ENCODE peak calls at places on chromosome X, in seven cellular contexts. One of them, this sample, is unnamed.

GRCh38 chrX:10496345-10496965 is 123.9 kb downstream of the MID1 start:
- DNase-seq in CD8-positive, alpha-beta T cell: no peak
- DNase-seq in natural killer cell treated with Interleukin-12 subunit alpha and Interleukin-12 subunit beta and Interleukin-15 and Interleukin-18, amount 100 ng/mL, for 72 hours: no peak
- DNase-seq in NCI-H2107: no peak
- DNase-seq in upper lobe of left lung: no peak
- DNase-seq in HCEC 1CT: peak; percentile 38
- DNase-seq in NCI-H226: peak; percentile 63
- DNase-seq in this sample: no peak

GRCh38 chrX:32749075-32749474 is 462.3 kb downstream of the DMD start:
- DNase-seq in NCI-H226: peak; percentile 24
- DNase-seq in upper lobe of left lung: no peak
- DNase-seq in NCI-H2107: no peak
- DNase-seq in natural killer cell treated with Interleukin-12 subunit alpha and Interleukin-12 subunit beta and Interleukin-15 and Interleukin-18, amount 100 ng/mL, for 72 hours: no peak
- DNase-seq in HCEC 1CT: no peak
- DNase-seq in CD8-positive, alpha-beta T cell: no peak
- DNase-seq in this sample: no peak

GRCh38 chrX:2926664-2927275 is 2.4 kb downstream of the ARSD start:
- DNase-seq in natural killer cell treated with Interleukin-12 subunit alpha and Interleukin-12 subunit beta and Interleukin-15 and Interleukin-18, amount 100 ng/mL, for 72 hours: no peak
- DNase-seq in HCEC 1CT: no peak
- DNase-seq in NCI-H2107: no peak
- DNase-seq in CD8-positive, alpha-beta T cell: no peak
- DNase-seq in upper lobe of left lung: peak; percentile 32
- DNase-seq in NCI-H226: no peak
- DNase-seq in this sample: no peak

GRCh38 chrX:13498220-13498619 is 71.2 kb upstream of the EGFL6 start:
- DNase-seq in natural killer cell treated with Interleukin-12 subunit alpha and Interleukin-12 subunit beta and Interleukin-15 and Interleukin-18, amount 100 ng/mL, for 72 hours: no peak
- DNase-seq in upper lobe of left lung: no peak
- DNase-seq in NCI-H2107: no peak
- DNase-seq in HCEC 1CT: no peak
- DNase-seq in CD8-positive, alpha-beta T cell: no peak
- DNase-seq in NCI-H226: no peak
- DNase-seq in this sample: no peak

GRCh38 chrX:148567229-148567628 is 66.8 kb downstream of the AFF2 start:
- DNase-seq in NCI-H226: no peak
- DNase-seq in HCEC 1CT: no peak
- DNase-seq in natural killer cell treated with Interleukin-12 subunit alpha and Interleukin-12 subunit beta and Interleukin-15 and Interleukin-18, amount 100 ng/mL, for 72 hours: no peak
- DNase-seq in CD8-positive, alpha-beta T cell: no peak
- DNase-seq in NCI-H2107: no peak
- DNase-seq in upper lobe of left lung: no peak
- DNase-seq in this sample: no peak

GRCh38 chrX:123731258-123731986 is 1.4 kb downstream of the THOC2 start:
- DNase-seq in CD8-positive, alpha-beta T cell: no peak
- DNase-seq in natural killer cell treated with Interleukin-12 subunit alpha and Interleukin-12 subunit beta and Interleukin-15 and Interleukin-18, amount 100 ng/mL, for 72 hours: no peak
- DNase-seq in upper lobe of left lung: no peak
- DNase-seq in NCI-H226: no peak
- DNase-seq in NCI-H2107: no peak
- DNase-seq in HCEC 1CT: peak; percentile 10
- DNase-seq in this sample: no peak

GRCh38 chrX:134526399-134526798 is 66.4 kb downstream of the HPRT1 start:
- DNase-seq in HCEC 1CT: peak; percentile 39
- DNase-seq in NCI-H226: peak; percentile 37
- DNase-seq in natural killer cell treated with Interleukin-12 subunit alpha and Interleukin-12 subunit beta and Interleukin-15 and Interleukin-18, amount 100 ng/mL, for 72 hours: no peak
- DNase-seq in CD8-positive, alpha-beta T cell: no peak
- DNase-seq in NCI-H2107: no peak
- DNase-seq in upper lobe of left lung: no peak
- DNase-seq in this sample: no peak

GRCh38 chrX:153670748-153671588 is 2.6 kb downstream of the PNCK start:
- DNase-seq in NCI-H2107: no peak
- DNase-seq in NCI-H226: no peak
- DNase-seq in HCEC 1CT: no peak
- DNase-seq in CD8-positive, alpha-beta T cell: no peak
- DNase-seq in natural killer cell treated with Interleukin-12 subunit alpha and Interleukin-12 subunit beta and Interleukin-15 and Interleukin-18, amount 100 ng/mL, for 72 hours: peak; percentile 48
- DNase-seq in upper lobe of left lung: no peak
- DNase-seq in this sample: no peak

GRCh38 chrX:70754169-70754843 is 154.2 kb downstream of the TEX11 start:
- DNase-seq in natural killer cell treated with Interleukin-12 subunit alpha and Interleukin-12 subunit beta and Interleukin-15 and Interleukin-18, amount 100 ng/mL, for 72 hours: no peak
- DNase-seq in CD8-positive, alpha-beta T cell: no peak
- DNase-seq in upper lobe of left lung: no peak
- DNase-seq in HCEC 1CT: no peak
- DNase-seq in NCI-H2107: no peak
- DNase-seq in NCI-H226: no peak
- DNase-seq in this sample: peak; percentile 47

GRCh38 chrX:49282647-49283011 is 13.0 kb downstream of the PPP1R3F start:
- DNase-seq in NCI-H2107: no peak
- DNase-seq in upper lobe of left lung: no peak
- DNase-seq in NCI-H226: no peak
- DNase-seq in natural killer cell treated with Interleukin-12 subunit alpha and Interleukin-12 subunit beta and Interleukin-15 and Interleukin-18, amount 100 ng/mL, for 72 hours: no peak
- DNase-seq in CD8-positive, alpha-beta T cell: no peak
- DNase-seq in HCEC 1CT: no peak
- DNase-seq in this sample: no peak

GRCh38 chrX:65668362-65669310 is 1.2 kb downstream of the MSN start:
- DNase-seq in upper lobe of left lung: no peak
- DNase-seq in NCI-H2107: no peak
- DNase-seq in NCI-H226: peak; percentile 84
- DNase-seq in CD8-positive, alpha-beta T cell: peak; percentile 42
- DNase-seq in natural killer cell treated with Interleukin-12 subunit alpha and Interleukin-12 subunit beta and Interleukin-15 and Interleukin-18, amount 100 ng/mL, for 72 hours: peak; percentile 67
- DNase-seq in HCEC 1CT: peak; percentile 72
- DNase-seq in this sample: peak; percentile 54

GRCh38 chrX:114615765-114616164 is 31.9 kb downstream of the HTR2C start:
- DNase-seq in NCI-H226: no peak
- DNase-seq in HCEC 1CT: no peak
- DNase-seq in natural killer cell treated with Interleukin-12 subunit alpha and Interleukin-12 subunit beta and Interleukin-15 and Interleukin-18, amount 100 ng/mL, for 72 hours: no peak
- DNase-seq in NCI-H2107: no peak
- DNase-seq in upper lobe of left lung: no peak
- DNase-seq in CD8-positive, alpha-beta T cell: no peak
- DNase-seq in this sample: no peak

GRCh38 chrX:150036641-150037040 is 98.3 kb upstream of the EOLA2 start:
- DNase-seq in NCI-H2107: no peak
- DNase-seq in upper lobe of left lung: no peak
- DNase-seq in HCEC 1CT: no peak
- DNase-seq in natural killer cell treated with Interleukin-12 subunit alpha and Interleukin-12 subunit beta and Interleukin-15 and Interleukin-18, amount 100 ng/mL, for 72 hours: no peak
- DNase-seq in NCI-H226: no peak
- DNase-seq in CD8-positive, alpha-beta T cell: no peak
- DNase-seq in this sample: no peak

GRCh38 chrX:151825927-151826471 is 86.7 kb upstream of the MAGEA4 start:
- DNase-seq in HCEC 1CT: peak; percentile 67
- DNase-seq in CD8-positive, alpha-beta T cell: no peak
- DNase-seq in NCI-H226: peak; percentile 58
- DNase-seq in upper lobe of left lung: no peak
- DNase-seq in NCI-H2107: no peak
- DNase-seq in natural killer cell treated with Interleukin-12 subunit alpha and Interleukin-12 subunit beta and Interleukin-15 and Interleukin-18, amount 100 ng/mL, for 72 hours: no peak
- DNase-seq in this sample: no peak

GRCh38 chrX:110316351-110317078 is 1.4 kb downstream of the AMMECR1 start:
- DNase-seq in NCI-H2107: no peak
- DNase-seq in HCEC 1CT: no peak
- DNase-seq in NCI-H226: no peak
- DNase-seq in CD8-positive, alpha-beta T cell: no peak
- DNase-seq in upper lobe of left lung: no peak
- DNase-seq in natural killer cell treated with Interleukin-12 subunit alpha and Interleukin-12 subunit beta and Interleukin-15 and Interleukin-18, amount 100 ng/mL, for 72 hours: no peak
- DNase-seq in this sample: no peak

GRCh38 chrX:41167888-41168287 is 82.6 kb downstream of the USP9X start:
- DNase-seq in NCI-H2107: no peak
- DNase-seq in NCI-H226: no peak
- DNase-seq in upper lobe of left lung: no peak
- DNase-seq in natural killer cell treated with Interleukin-12 subunit alpha and Interleukin-12 subunit beta and Interleukin-15 and Interleukin-18, amount 100 ng/mL, for 72 hours: no peak
- DNase-seq in HCEC 1CT: no peak
- DNase-seq in CD8-positive, alpha-beta T cell: no peak
- DNase-seq in this sample: no peak

GRCh38 chrX:57952320-57952678 is 42.0 kb upstream of the ZXDA start:
- DNase-seq in HCEC 1CT: no peak
- DNase-seq in upper lobe of left lung: no peak
- DNase-seq in NCI-H226: no peak
- DNase-seq in natural killer cell treated with Interleukin-12 subunit alpha and Interleukin-12 subunit beta and Interleukin-15 and Interleukin-18, amount 100 ng/mL, for 72 hours: no peak
- DNase-seq in NCI-H2107: no peak
- DNase-seq in CD8-positive, alpha-beta T cell: no peak
- DNase-seq in this sample: no peak

GRCh38 chrX:54891573-54891972 is 29.1 kb upstream of the TRO start:
- DNase-seq in NCI-H226: no peak
- DNase-seq in HCEC 1CT: peak; percentile 8
- DNase-seq in upper lobe of left lung: no peak
- DNase-seq in natural killer cell treated with Interleukin-12 subunit alpha and Interleukin-12 subunit beta and Interleukin-15 and Interleukin-18, amount 100 ng/mL, for 72 hours: no peak
- DNase-seq in NCI-H2107: no peak
- DNase-seq in CD8-positive, alpha-beta T cell: peak; percentile 13
- DNase-seq in this sample: peak; percentile 12

GRCh38 chrX:150813922-150814321 is 84.5 kb downstream of the CD99L2 start:
- DNase-seq in upper lobe of left lung: no peak
- DNase-seq in NCI-H226: no peak
- DNase-seq in natural killer cell treated with Interleukin-12 subunit alpha and Interleukin-12 subunit beta and Interleukin-15 and Interleukin-18, amount 100 ng/mL, for 72 hours: no peak
- DNase-seq in HCEC 1CT: peak; percentile 16
- DNase-seq in NCI-H2107: no peak
- DNase-seq in CD8-positive, alpha-beta T cell: no peak
- DNase-seq in this sample: no peak

This sample was measured in T-helper 1 cell.